ENCODE peak calls at places on chromosome 9, in nine cellular contexts. Z is mammary epithelial cell; D is body of pancreas; W is pancreas; F is CD8-positive, alpha-beta memory T cell; E is spleen; S is psoas muscle; L is IMR-90; G is Karpas-422. H is an unnamed sample. For H3K27me3, the result is how much of the 10 kb centered on the place peaks cover.

GRCh38 chr9:121651295-121652036 is at the start of gene DAB2IP:
- DNase-seq in Z (no peak), D (peak), W (peak), F (no peak), E (peak), S (peak), L (peak), G (no peak), H (no peak)

GRCh38 chr9:107976767-107977166 is 487.2 kb upstream of the KLF4 start:
- DNase-seq in Z (peak), D (peak), W (no peak), F (no peak), E (peak), S (peak), L (no peak), G (no peak), H (no peak)

GRCh38 chr9:138008081-138008841 is 130.7 kb downstream of the CACNA1B start:
- DNase-seq in Z (no peak), D (no peak), W (no peak), F (no peak), E (peak), S (peak), L (no peak), G (no peak), H (peak)

GRCh38 chr9:121587863-121588262 is 63.6 kb upstream of the DAB2IP start:
- DNase-seq in Z (no peak), D (no peak), W (no peak), F (no peak), E (no peak), S (no peak), L (no peak), G (no peak), H (no peak)

GRCh38 chr9:38180631-38181030 is 111.6 kb upstream of the SHB start:
- DNase-seq in Z (peak), D (no peak), W (no peak), F (no peak), E (no peak), S (no peak), L (no peak), G (no peak), H (no peak)

GRCh38 chr9:122398371-122398924 is 27.6 kb downstream of the PTGS1 start:
- DNase-seq in Z (no peak), D (no peak), W (no peak), F (no peak), E (no peak), S (no peak), L (no peak), G (no peak), H (no peak)

GRCh38 chr9:132811985-132812384 is 66.1 kb downstream of the AK8 start:
- DNase-seq in Z (no peak), D (no peak), W (no peak), F (no peak), E (no peak), S (no peak), L (no peak), G (no peak), H (no peak)

GRCh38 chr9:128421474-128422010 is 885 bp downstream of the CERCAM start:
- DNase-seq in Z (peak), D (no peak), W (peak), F (no peak), E (no peak), S (peak), L (no peak), G (no peak), H (no peak)

GRCh38 chr9:129476821-129477611 is 143.9 kb downstream of the C9orf50 start:
- DNase-seq in Z (no peak), D (no peak), W (no peak), F (no peak), E (no peak), S (no peak), L (peak), G (no peak), H (no peak)

GRCh38 chr9:128523199-128523925 is 18.8 kb downstream of the GLE1 start:
- DNase-seq in Z (no peak), D (peak), W (no peak), F (no peak), E (no peak), S (peak), L (peak), G (no peak), H (no peak)

GRCh38 chr9:89137548-89138462 is 40.8 kb downstream of the SHC3 start:
- DNase-seq in Z (peak), D (peak), W (peak), F (no peak), E (no peak), S (peak), L (peak), G (no peak), H (no peak)

GRCh38 chr9:115142502-115143265 is 24.7 kb upstream of the TNC start:
- DNase-seq in Z (no peak), D (no peak), W (no peak), F (no peak), E (no peak), S (no peak), L (no peak), G (no peak), H (no peak)

GRCh38 chr9:135641047-135641446 is 1.7 kb upstream of the GLT6D1 start:
- DNase-seq in Z (no peak), D (no peak), W (no peak), F (no peak), E (no peak), S (no peak), L (no peak), G (no peak), H (no peak)

GRCh38 chr9:129375845-129376244 is 197.8 kb upstream of the IER5L start:
- DNase-seq in Z (no peak), D (no peak), W (no peak), F (no peak), E (no peak), S (no peak), L (no peak), G (no peak), H (no peak)

GRCh38 chr9:26689041-26689440 is 203.6 kb downstream of the CAAP1 start:
- DNase-seq in Z (no peak), D (no peak), W (no peak), F (no peak), E (no peak), S (no peak), L (no peak), G (no peak), H (no peak)

GRCh38 chr9:136714876-136715239 is 2.5 kb downstream of the DIPK1B start:
- DNase-seq in Z (no peak), D (no peak), W (no peak), F (no peak), E (peak), S (no peak), L (no peak), G (no peak), H (no peak)

GRCh38 chr9:6187272-6187671 is 28.3 kb upstream of the IL33 start:
- DNase-seq in Z (no peak), D (no peak), W (no peak), F (no peak), E (no peak), S (no peak), L (no peak), G (no peak), H (no peak)

GRCh38 chr9:120829650-120830049 is 13.1 kb downstream of the PSMD5 start:
- DNase-seq in Z (no peak), D (no peak), W (no peak), F (no peak), E (no peak), S (no peak), L (no peak), G (no peak), H (no peak)

GRCh38 chr9:15310448-15310847 is 3.4 kb upstream of the TTC39B start:
- DNase-seq in Z (no peak), D (no peak), W (no peak), F (peak), E (no peak), S (no peak), L (no peak), G (no peak), H (no peak)

GRCh38 chr9:656918-657583 is 184.4 kb upstream of the DMRT1 start:
- DNase-seq in Z (peak), D (no peak), W (no peak), F (no peak), E (no peak), S (no peak), L (no peak), G (no peak), H (no peak)

GRCh38 chr9:138020795-138021182 is 143.2 kb downstream of the CACNA1B start:
- DNase-seq in Z (no peak), D (no peak), W (no peak), F (no peak), E (no peak), S (peak), L (no peak), G (no peak), H (no peak)

GRCh38 chr9:26975728-26976707 is 19.8 kb downstream of the IFT74 start:
- DNase-seq in Z (peak), D (peak), W (peak), F (no peak), E (no peak), S (no peak), L (peak), G (peak), H (peak)

GRCh38 chr9:134422301-134422700 is 96.0 kb downstream of the RXRA start:
- DNase-seq in Z (no peak), D (no peak), W (no peak), F (no peak), E (no peak), S (peak), L (no peak), G (no peak), H (peak)
- H3K27ac ChIP-seq in Z (no peak), D (peak), W (no peak), F (no peak), E (peak), S (peak), L (no peak), G (no peak), H (peak)

GRCh38 chr9:8374471-8374870 is 574.9 kb upstream of the DMAC1 start:
- DNase-seq in Z (no peak), D (no peak), W (no peak), F (no peak), E (no peak), S (no peak), L (no peak), G (no peak), H (no peak)

GRCh38 chr9:8366161-8366926 is 566.8 kb upstream of the DMAC1 start:
- DNase-seq in Z (no peak), D (no peak), W (no peak), F (no peak), E (no peak), S (no peak), L (peak), G (no peak), H (no peak)

GRCh38 chr9:8371686-8372085 is 572.1 kb upstream of the DMAC1 start:
- DNase-seq in Z (no peak), D (no peak), W (no peak), F (no peak), E (no peak), S (no peak), L (no peak), G (no peak), H (no peak)
- H3K27me3 ChIP-seq in Z (under half), D (under half), W (under half), F (under half), E (under half), S (under half), L (under half), G (under half), H (under half)

DNA sequence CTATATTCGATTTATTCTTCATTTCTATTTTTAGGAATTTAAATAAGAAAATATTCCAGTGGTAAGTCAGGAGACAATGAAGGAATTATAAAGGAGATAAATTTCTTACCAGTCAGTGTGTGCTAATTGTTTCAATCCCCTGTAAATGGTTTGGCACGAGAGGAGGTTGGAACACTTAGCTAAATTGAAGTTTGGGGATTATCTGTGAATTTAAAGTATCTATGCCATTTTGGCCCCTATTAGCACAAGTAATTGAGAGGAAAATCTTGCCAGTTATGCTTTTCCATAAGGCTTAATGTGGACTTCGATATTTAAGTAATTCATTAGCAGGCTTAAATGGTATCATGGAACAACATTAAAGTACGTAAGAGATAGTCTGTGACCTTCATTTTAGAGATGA is 860.8 kb downstream of the PTPRD start:
- DNase-seq in Z (no peak), D (no peak), W (no peak), F (no peak), E (no peak), S (no peak), L (no peak), G (no peak), H (no peak)
- H3K27ac ChIP-seq in Z (no peak), D (no peak), W (no peak), F (no peak), E (no peak), S (no peak), L (no peak), G (no peak), H (no peak)

GRCh38 chr9:124007157-124007460 is 4.5 kb upstream of the LHX2 start:
- DNase-seq in Z (no peak), D (no peak), W (no peak), F (no peak), E (no peak), S (no peak), L (no peak), G (no peak), H (no peak)

GRCh38 chr9:124005372-124005771 is 6.2 kb upstream of the LHX2 start:
- DNase-seq in Z (no peak), D (no peak), W (no peak), F (no peak), E (no peak), S (no peak), L (no peak), G (no peak), H (no peak)

GRCh38 chr9:124007468-124008306 is 3.9 kb upstream of the LHX2 start:
- DNase-seq in Z (no peak), D (no peak), W (no peak), F (no peak), E (no peak), S (no peak), L (no peak), G (no peak), H (no peak)

GRCh38 chr9:124008307-124008854 is 3.2 kb upstream of the LHX2 start:
- DNase-seq in Z (no peak), D (no peak), W (no peak), F (no peak), E (no peak), S (no peak), L (no peak), G (no peak), H (no peak)

DNA sequence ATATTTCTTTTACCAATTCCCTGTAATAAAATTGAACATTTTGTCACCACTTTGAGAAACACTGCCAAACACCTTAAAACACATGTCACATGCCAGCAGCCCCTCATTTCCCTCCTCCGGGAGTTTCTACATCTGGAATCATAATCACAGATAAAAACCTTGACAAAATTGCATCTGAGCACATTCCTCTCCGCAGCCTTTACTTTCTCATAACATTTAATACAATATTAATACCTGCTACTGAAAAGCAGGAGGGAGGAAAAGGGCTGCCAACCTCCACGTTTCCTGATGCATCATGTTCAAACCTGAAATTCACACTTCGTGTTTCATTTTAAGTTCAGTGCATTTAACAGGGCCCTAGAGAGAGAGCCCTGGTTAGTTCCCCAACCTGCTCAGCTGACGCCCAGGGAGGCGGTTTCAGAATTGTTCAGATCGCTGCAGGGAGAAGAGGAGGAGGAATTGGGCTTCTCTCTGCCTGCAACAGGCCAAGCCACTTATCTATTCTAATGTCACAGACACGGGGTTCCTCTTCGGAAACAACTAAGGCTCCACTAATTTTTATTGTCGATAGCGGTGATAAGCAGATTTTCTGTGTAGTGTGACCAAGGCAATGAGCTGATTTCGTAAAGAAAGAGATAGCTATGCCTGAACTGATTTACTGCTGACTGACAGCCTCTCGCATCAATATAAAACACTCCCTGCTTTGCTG is 5.0 kb upstream of the LHX2 start:
- DNase-seq in Z (no peak), D (no peak), W (no peak), F (no peak), E (no peak), S (no peak), L (no peak), G (no peak), H (no peak)
- H3K27me3 ChIP-seq in Z (half or more), D (under half), W (under half), F (half or more), E (half or more), S (under half), L (half or more), G (under half), H (half or more)

GRCh38 chr9:94681508-94681907 is 42.2 kb upstream of the FBP1 start:
- DNase-seq in Z (peak), D (peak), W (peak), F (peak), E (peak), S (peak), L (peak), G (peak), H (peak)
- H3K27ac ChIP-seq in Z (no peak), D (peak), W (no peak), F (no peak), E (no peak), S (no peak), L (no peak), G (no peak), H (no peak)

GRCh38 chr9:116334581-116335150 is 181.1 kb downstream of the PAPPA start:
- DNase-seq in Z (no peak), D (no peak), W (no peak), F (no peak), E (no peak), S (no peak), L (no peak), G (no peak), H (no peak)
- H3K27me3 ChIP-seq in Z (under half), D (under half), W (under half), F (under half), E (under half), S (under half), L (under half), G (under half), H (under half)

GRCh38 chr9:22645893-22646292 is 199.3 kb downstream of the DMRTA1 start:
- DNase-seq in Z (peak), D (no peak), W (no peak), F (no peak), E (no peak), S (no peak), L (peak), G (no peak), H (no peak)
- H3K27ac ChIP-seq in Z (no peak), D (no peak), W (no peak), F (no peak), E (no peak), S (no peak), L (no peak), G (no peak), H (no peak)

GRCh38 chr9:124505006-124505900 is 1.9 kb downstream of the NR5A1 start:
- DNase-seq in Z (no peak), D (no peak), W (no peak), F (no peak), E (peak), S (peak), L (no peak), G (no peak), H (no peak)

GRCh38 chr9:124505901-124506346 is 1.3 kb downstream of the NR5A1 start:
- DNase-seq in Z (no peak), D (no peak), W (no peak), F (no peak), E (no peak), S (peak), L (no peak), G (no peak), H (no peak)

GRCh38 chr9:124504530-124505005 is 2.6 kb downstream of the NR5A1 start:
- DNase-seq in Z (no peak), D (no peak), W (no peak), F (no peak), E (no peak), S (no peak), L (no peak), G (no peak), H (no peak)

GRCh38 chr9:124502711-124503702 is 4.2 kb downstream of the NR5A1 start:
- DNase-seq in Z (no peak), D (no peak), W (no peak), F (no peak), E (peak), S (no peak), L (no peak), G (no peak), H (no peak)

GRCh38 chr9:124503713-124504529 is 3.3 kb downstream of the NR5A1 start:
- DNase-seq in Z (peak), D (no peak), W (no peak), F (no peak), E (peak), S (no peak), L (no peak), G (no peak), H (no peak)
- H3K27me3 ChIP-seq in Z (under half), D (under half), W (under half), F (under half), E (under half), S (under half), L (half or more), G (under half), H (under half)

DNA sequence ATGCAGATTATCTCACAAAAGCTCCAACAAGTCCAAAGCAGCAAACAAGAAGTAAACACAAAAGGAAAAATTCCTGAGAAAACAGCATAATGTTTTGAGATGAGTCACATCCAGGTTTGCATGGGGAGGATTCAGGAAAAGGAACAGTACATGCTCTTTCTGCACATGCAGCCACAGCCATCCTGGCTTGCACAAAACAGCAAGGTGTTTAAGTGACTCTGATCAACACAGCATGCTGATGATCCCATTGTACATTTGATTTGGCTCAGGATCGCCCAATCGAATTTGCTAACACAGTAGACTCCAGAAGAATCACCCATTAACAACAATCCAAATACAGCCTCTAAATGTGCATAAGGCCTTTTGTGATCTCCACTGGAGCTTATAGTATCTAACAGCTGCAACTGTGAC is 143.0 kb downstream of the ELAVL2 start:
- DNase-seq in Z (peak), D (no peak), W (no peak), F (no peak), E (no peak), S (no peak), L (no peak), G (no peak), H (no peak)
- H3K27ac ChIP-seq in Z (no peak), D (no peak), W (no peak), F (no peak), E (no peak), S (no peak), L (no peak), G (no peak), H (no peak)

GRCh38 chr9:114120192-114121014 is 21.3 kb upstream of the KIF12 start:
- DNase-seq in Z (no peak), D (no peak), W (no peak), F (no peak), E (peak), S (no peak), L (no peak), G (no peak), H (no peak)
- H3K27me3 ChIP-seq in Z (under half), D (under half), W (under half), F (under half), E (under half), S (under half), L (half or more), G (under half), H (under half)

H was measured in Peyer's patch.